ENCODE peak calls at places on chromosomes 7 and 10, in seven cellular contexts. S is brain microvascular endothelial cell, X is frontal cortex, A is myocyte, Z is putamen, O is EL, L is occipital lobe. D is an unnamed sample.

GRCh38 chr10:6171891-6172354 is 30.8 kb upstream of the PFKFB3 start:
- DNase-seq in A (peak), Z (peak), O (peak), L (peak), X (no peak), S (peak), D (no peak)

GRCh38 chr7:134910214-134910890 is 76.0 kb upstream of the AGBL3 start:
- DNase-seq in O (no peak), A (no peak), L (no peak), X (no peak), S (no peak), Z (no peak), D (no peak)

GRCh38 chr10:75202321-75203096 is 8.1 kb upstream of the VDAC2 start:
- DNase-seq in X (no peak), Z (no peak), L (no peak), S (peak), O (peak), A (peak), D (no peak)

GRCh38 chr10:2813277-2813676 is 254.1 kb upstream of the PFKP start:
- DNase-seq in X (no peak), L (no peak), Z (no peak), O (no peak), S (no peak), A (no peak), D (no peak)

GRCh38 chr10:64574371-64574770 is 1053.2 kb downstream of the REEP3 start:
- DNase-seq in A (no peak), O (no peak), S (no peak), Z (no peak), X (no peak), L (no peak), D (no peak)

GRCh38 chr7:84092207-84092606 is 102.4 kb downstream of the SEMA3A start:
- DNase-seq in S (no peak), O (no peak), A (no peak), X (no peak), Z (no peak), L (no peak), D (no peak)

GRCh38 chr10:129122846-129123245 is 344.2 kb upstream of the MGMT start:
- DNase-seq in X (no peak), L (no peak), Z (no peak), S (no peak), A (no peak), O (no peak), D (no peak)

GRCh38 chr7:2735744-2736143 is 47.7 kb downstream of the AMZ1 start:
- DNase-seq in O (no peak), Z (no peak), L (no peak), S (no peak), A (peak), X (no peak), D (no peak)

GRCh38 chr7:55366461-55367138 is 1.5 kb downstream of the LANCL2 start:
- DNase-seq in S (no peak), X (no peak), L (no peak), O (peak), A (peak), Z (no peak), D (no peak)

GRCh38 chr10:80535671-80536360 is 1.9 kb upstream of the SH2D4B start:
- DNase-seq in X (peak), S (no peak), Z (no peak), O (no peak), L (no peak), A (peak), D (no peak)

GRCh38 chr10:124596116-124596785 is 134.6 kb downstream of the LHPP start:
- DNase-seq in X (no peak), L (no peak), A (no peak), S (no peak), Z (no peak), O (no peak), D (no peak)

GRCh38 chr10:4635883-4636282 is 190.1 kb upstream of the AKR1E2 start:
- DNase-seq in X (no peak), L (no peak), O (no peak), S (no peak), Z (no peak), A (no peak), D (no peak)